ENCODE peak calls at places on chromosomes 12 and 14, in ten cellular contexts. N, A, M, L, G, K, H, D, X and W are unnamed samples.

GRCh38 chr14:22753586-22753985 is 12.9 kb upstream of the OXA1L start:
- DNase-seq in X (no peak), H (peak; percentile 39), M (no peak), L (no peak), N (no peak), K (no peak), G (no peak), A (no peak), D (peak; percentile 23), W (no peak)

GRCh38 chr12:121781751-121782615 is 11.5 kb downstream of the RHOF start:
- DNase-seq in D (peak; percentile 22), H (peak; percentile 89), M (no peak), G (peak; percentile 71), X (peak; percentile 52), A (no peak), N (peak; percentile 38), L (no peak), K (no peak), W (no peak)

GRCh38 chr14:100526057-100526456 is 61.2 kb downstream of the BEGAIN start:
- DNase-seq in K (no peak), A (no peak), N (no peak), M (no peak), D (no peak), H (no peak), L (no peak), X (no peak), G (no peak), W (no peak)

GRCh38 chr14:69637503-69638030 is 26.2 kb downstream of the SUSD6 start:
- DNase-seq in N (no peak), A (no peak), X (no peak), D (no peak), M (no peak), L (no peak), K (peak; percentile 44), H (no peak), G (no peak), W (no peak)

GRCh38 chr12:3820122-3820521 is 53.1 kb downstream of the PARP11 start:
- DNase-seq in X (no peak), K (no peak), N (no peak), D (no peak), G (no peak), M (no peak), H (no peak), A (no peak), L (no peak), W (no peak)

GRCh38 chr14:101821528-101821927 is 60.0 kb downstream of the PPP2R5C start:
- DNase-seq in D (no peak), N (no peak), A (no peak), L (no peak), H (no peak), G (peak; percentile 60), M (no peak), X (peak; percentile 70), K (no peak), W (no peak)

GRCh38 chr12:104569348-104570173 is 112.8 kb downstream of the CHST11 start:
- DNase-seq in K (no peak), L (no peak), G (peak; percentile 90), X (peak; percentile 43), H (peak; percentile 91), N (no peak), M (no peak), A (no peak), D (no peak), W (peak; percentile 91)

GRCh38 chr12:4174417-4174816 is 99.1 kb upstream of the CCND2 start:
- DNase-seq in H (no peak), G (peak; percentile 9), D (no peak), M (no peak), A (no peak), N (no peak), K (no peak), L (no peak), X (no peak), W (peak; percentile 56)

GRCh38 chr12:89384050-89384749 is 31.9 kb upstream of the DUSP6 start:
- DNase-seq in L (peak; percentile 90), N (peak; percentile 73), K (no peak), G (no peak), X (no peak), H (no peak), A (peak; percentile 77), D (no peak), M (peak; percentile 57), W (peak; percentile 67)

GRCh38 chr12:6961278-6961694 is 9.2 kb downstream of the PHB2 start:
- DNase-seq in K (peak; percentile 14), H (peak; percentile 90), G (peak; percentile 88), X (no peak), M (peak; percentile 38), L (no peak), D (no peak), N (no peak), A (peak; percentile 37), W (no peak)

GRCh38 chr14:99158646-99159165 is 113.3 kb downstream of the BCL11B start:
- DNase-seq in X (no peak), A (no peak), D (no peak), L (no peak), N (peak; percentile 18), M (no peak), K (no peak), H (no peak), G (no peak), W (no peak)

GRCh38 chr12:2288001-2288400 is 235.2 kb downstream of the CACNA1C start:
- DNase-seq in L (peak; percentile 43), A (no peak), G (no peak), M (peak; percentile 23), D (no peak), N (no peak), X (no peak), K (no peak), H (no peak), W (peak; percentile 48)

GRCh38 chr14:59961518-59962062 is 41.6 kb downstream of the LRRC9 start:
- DNase-seq in K (no peak), A (no peak), X (no peak), D (no peak), M (no peak), G (no peak), N (no peak), L (no peak), H (peak; percentile 57), W (no peak)

GRCh38 chr14:100730530-100730929 is 3.8 kb downstream of the DLK1 start:
- DNase-seq in M (no peak), X (no peak), D (no peak), H (no peak), K (no peak), G (no peak), A (no peak), L (no peak), N (no peak), W (no peak)

GRCh38 chr12:122856999-122857671 is 21.9 kb downstream of the HIP1R start:
- DNase-seq in N (no peak), L (no peak), G (no peak), H (no peak), K (no peak), D (no peak), M (no peak), A (no peak), X (no peak), W (no peak)

GRCh38 chr14:103121846-103122577 is 1.2 kb upstream of the TNFAIP2 start:
- DNase-seq in L (peak; percentile 75), X (no peak), K (peak; percentile 100), G (no peak), H (peak; percentile 54), M (no peak), D (no peak), N (peak; percentile 83), A (no peak), W (peak; percentile 96)